ENCODE peak calls at places on chromosomes 5 and 9, in nine cellular contexts. S is fibroblast of lung, N is globus pallidus, U is GM03348, H is hypothalamus, J is fibroblast of mammary gland, O is SJSA1, F is heart right ventricle, E is mesenchymal stem cell. T is an unnamed sample.

GRCh38 chr9:9352877-9353481 is 1259.8 kb downstream of the PTPRD start:
- DNase-seq in F (no peak), U (no peak), S (peak; percentile 22), N (peak; percentile 23), O (no peak), J (peak; percentile 6), E (peak; percentile 2), H (no peak), T (peak; percentile 16)

GRCh38 chr9:78325343-78325742 is 28.4 kb downstream of the PSAT1 start:
- DNase-seq in E (peak; percentile 65), F (no peak), U (peak; percentile 57), S (peak; percentile 42), J (peak; percentile 59), O (no peak), N (peak; percentile 32), H (no peak), T (no peak)

GRCh38 chr9:116334581-116335150 is 181.1 kb downstream of the PAPPA start:
- DNase-seq in F (no peak), N (no peak), H (no peak), J (no peak), E (no peak), U (no peak), O (no peak), S (no peak), T (no peak)

GRCh38 chr5:36665638-36666037 is 59.2 kb downstream of the SLC1A3 start:
- DNase-seq in N (no peak), S (no peak), F (no peak), E (no peak), U (no peak), H (no peak), J (no peak), O (no peak), T (no peak)

GRCh38 chr5:126055348-126055729 is 367.9 kb upstream of the GRAMD2B start:
- DNase-seq in U (no peak), H (no peak), O (no peak), N (no peak), F (no peak), E (no peak), J (no peak), S (no peak), T (no peak)

GRCh38 chr9:129278391-129279237 is 100.6 kb upstream of the IER5L start:
- DNase-seq in N (no peak), U (peak; percentile 75), E (no peak), O (no peak), J (peak; percentile 29), S (no peak), F (no peak), H (no peak), T (no peak)

GRCh38 chr5:91328743-91329142 is 54.4 kb downstream of the ARRDC3 start:
- DNase-seq in N (no peak), J (no peak), F (no peak), O (no peak), H (no peak), E (peak; percentile 63), S (peak; percentile 50), U (no peak), T (no peak)

GRCh38 chr9:116234091-116234490 is 80.5 kb downstream of the PAPPA start:
- DNase-seq in N (no peak), S (peak; percentile 87), F (no peak), H (no peak), E (peak; percentile 100), J (peak; percentile 99), U (peak; percentile 92), O (peak; percentile 93), T (no peak)

GRCh38 chr5:124663101-124663506 is 83.3 kb downstream of the ZNF608 start:
- DNase-seq in N (no peak), O (peak; percentile 70), S (no peak), J (no peak), U (no peak), H (no peak), F (no peak), E (peak; percentile 51), T (peak; percentile 62)

GRCh38 chr5:36070687-36071571 is 4.2 kb upstream of the UGT3A2 start:
- DNase-seq in F (no peak), E (no peak), S (no peak), O (peak; percentile 29), H (no peak), J (no peak), U (no peak), N (no peak), T (no peak)

GRCh38 chr5:580436-580835 is 31.7 kb upstream of the CEP72 start:
- DNase-seq in J (no peak), U (no peak), E (no peak), O (no peak), H (no peak), F (no peak), N (no peak), S (no peak), T (no peak)

GRCh38 chr5:134245101-134245604 is 19.3 kb upstream of the PPP2CA start:
- DNase-seq in H (no peak), F (no peak), U (peak; percentile 39), N (no peak), E (peak; percentile 67), S (peak; percentile 75), J (peak; percentile 73), O (peak; percentile 82), T (peak; percentile 68)

GRCh38 chr5:69378376-69378775 is 8.8 kb downstream of the RAD17 start:
- DNase-seq in S (no peak), H (no peak), N (no peak), J (no peak), U (no peak), F (no peak), E (no peak), O (no peak), T (no peak)

GRCh38 chr5:115489725-115490124 is 54.9 kb downstream of the FEM1C start:
- DNase-seq in H (no peak), S (no peak), E (no peak), J (no peak), O (no peak), F (no peak), U (no peak), N (no peak), T (no peak)

GRCh38 chr9:98356326-98356725 is 100.9 kb upstream of the TBC1D2 start:
- DNase-seq in S (peak; percentile 58), H (no peak), N (no peak), F (no peak), E (no peak), U (no peak), O (no peak), J (peak; percentile 75), T (no peak)

GRCh38 chr5:135625061-135625460 is 46.3 kb upstream of the CXCL14 start:
- DNase-seq in O (no peak), S (no peak), F (no peak), E (no peak), H (no peak), N (no peak), U (no peak), J (no peak), T (no peak)

T was measured in cerebellar cortex.